ENCODE peak calls at places on chromosomes 2 and 18, in nine cellular contexts. One of them, this sample, is unnamed.

GRCh38 chr2:47891369-47892337 is 14.6 kb downstream of the FBXO11 start:
- DNase-seq in astrocyte of the spinal cord: no peak
- DNase-seq in Right ventricle myocardium superior: no peak
- DNase-seq in Caki2: no peak
- DNase-seq in activated CD8-positive, alpha-beta memory T cell treated with anti-CD3 and anti-CD28 coated beads for 48 hours: no peak
- DNase-seq in GM20000: no peak
- DNase-seq in PC-9: no peak
- DNase-seq in LoVo: no peak
- DNase-seq in M059J: no peak
- DNase-seq in this sample: peak; percentile 74

GRCh38 chr2:26035110-26035728 is 1.3 kb downstream of the RAB10 start:
- DNase-seq in astrocyte of the spinal cord: no peak
- DNase-seq in Right ventricle myocardium superior: no peak
- DNase-seq in Caki2: no peak
- DNase-seq in activated CD8-positive, alpha-beta memory T cell treated with anti-CD3 and anti-CD28 coated beads for 48 hours: no peak
- DNase-seq in GM20000: no peak
- DNase-seq in PC-9: no peak
- DNase-seq in LoVo: no peak
- DNase-seq in M059J: peak; percentile 15
- DNase-seq in this sample: peak; percentile 52

GRCh38 chr2:36539631-36540030 is 58.3 kb downstream of the FEZ2 start:
- DNase-seq in astrocyte of the spinal cord: no peak
- DNase-seq in Right ventricle myocardium superior: no peak
- DNase-seq in Caki2: no peak
- DNase-seq in activated CD8-positive, alpha-beta memory T cell treated with anti-CD3 and anti-CD28 coated beads for 48 hours: no peak
- DNase-seq in GM20000: peak; percentile 27
- DNase-seq in PC-9: no peak
- DNase-seq in LoVo: no peak
- DNase-seq in M059J: peak; percentile 62
- DNase-seq in this sample: peak; percentile 28

GRCh38 chr2:96138146-96139145 is at the start of gene ASTL:
- DNase-seq in astrocyte of the spinal cord: peak; percentile 16
- DNase-seq in Right ventricle myocardium superior: peak; percentile 47
- DNase-seq in Caki2: no peak
- DNase-seq in activated CD8-positive, alpha-beta memory T cell treated with anti-CD3 and anti-CD28 coated beads for 48 hours: peak; percentile 36
- DNase-seq in GM20000: peak; percentile 87
- DNase-seq in PC-9: peak; percentile 89
- DNase-seq in LoVo: peak; percentile 29
- DNase-seq in M059J: peak; percentile 58
- DNase-seq in this sample: peak; percentile 46

GRCh38 chr18:57116598-57117132 is 30.2 kb upstream of the BOD1L2 start:
- DNase-seq in astrocyte of the spinal cord: no peak
- DNase-seq in Right ventricle myocardium superior: no peak
- DNase-seq in Caki2: no peak
- DNase-seq in activated CD8-positive, alpha-beta memory T cell treated with anti-CD3 and anti-CD28 coated beads for 48 hours: no peak
- DNase-seq in GM20000: no peak
- DNase-seq in PC-9: no peak
- DNase-seq in LoVo: no peak
- DNase-seq in M059J: no peak
- DNase-seq in this sample: no peak

GRCh38 chr2:50648031-50648430 is 383.9 kb downstream of the NRXN1 start:
- DNase-seq in astrocyte of the spinal cord: no peak
- DNase-seq in Right ventricle myocardium superior: no peak
- DNase-seq in Caki2: no peak
- DNase-seq in activated CD8-positive, alpha-beta memory T cell treated with anti-CD3 and anti-CD28 coated beads for 48 hours: no peak
- DNase-seq in GM20000: no peak
- DNase-seq in PC-9: no peak
- DNase-seq in LoVo: no peak
- DNase-seq in M059J: no peak
- DNase-seq in this sample: no peak

GRCh38 chr2:239164281-239164871 is 236.4 kb downstream of the HDAC4 start:
- DNase-seq in astrocyte of the spinal cord: no peak
- DNase-seq in Right ventricle myocardium superior: no peak
- DNase-seq in Caki2: no peak
- DNase-seq in activated CD8-positive, alpha-beta memory T cell treated with anti-CD3 and anti-CD28 coated beads for 48 hours: no peak
- DNase-seq in GM20000: no peak
- DNase-seq in PC-9: no peak
- DNase-seq in LoVo: no peak
- DNase-seq in M059J: no peak
- DNase-seq in this sample: no peak

GRCh38 chr18:36265035-36265434 is 32.5 kb upstream of the FHOD3 start:
- DNase-seq in astrocyte of the spinal cord: no peak
- DNase-seq in Right ventricle myocardium superior: no peak
- DNase-seq in Caki2: no peak
- DNase-seq in activated CD8-positive, alpha-beta memory T cell treated with anti-CD3 and anti-CD28 coated beads for 48 hours: no peak
- DNase-seq in GM20000: no peak
- DNase-seq in PC-9: no peak
- DNase-seq in LoVo: no peak
- DNase-seq in M059J: no peak
- DNase-seq in this sample: peak; percentile 12

GRCh38 chr2:105919826-105920225 is 175.1 kb downstream of the NCK2 start:
- DNase-seq in astrocyte of the spinal cord: peak; percentile 12
- DNase-seq in Right ventricle myocardium superior: no peak
- DNase-seq in Caki2: no peak
- DNase-seq in activated CD8-positive, alpha-beta memory T cell treated with anti-CD3 and anti-CD28 coated beads for 48 hours: peak; percentile 32
- DNase-seq in GM20000: no peak
- DNase-seq in PC-9: peak; percentile 29
- DNase-seq in LoVo: peak; percentile 11
- DNase-seq in M059J: peak; percentile 14
- DNase-seq in this sample: peak; percentile 19

GRCh38 chr2:3316456-3317276 is 61.0 kb downstream of the EIPR1 start:
- DNase-seq in astrocyte of the spinal cord: no peak
- DNase-seq in Right ventricle myocardium superior: no peak
- DNase-seq in Caki2: no peak
- DNase-seq in activated CD8-positive, alpha-beta memory T cell treated with anti-CD3 and anti-CD28 coated beads for 48 hours: no peak
- DNase-seq in GM20000: no peak
- DNase-seq in PC-9: no peak
- DNase-seq in LoVo: no peak
- DNase-seq in M059J: no peak
- DNase-seq in this sample: no peak

GRCh38 chr2:100731535-100731981 is 88.4 kb upstream of the NPAS2 start:
- DNase-seq in astrocyte of the spinal cord: peak; percentile 51
- DNase-seq in Right ventricle myocardium superior: no peak
- DNase-seq in Caki2: peak; percentile 16
- DNase-seq in activated CD8-positive, alpha-beta memory T cell treated with anti-CD3 and anti-CD28 coated beads for 48 hours: no peak
- DNase-seq in GM20000: no peak
- DNase-seq in PC-9: no peak
- DNase-seq in LoVo: no peak
- DNase-seq in M059J: peak; percentile 38
- DNase-seq in this sample: peak; percentile 59